ENCODE peak calls at places on chromosome 12, in four cellular contexts. O is HCT116, U is HepG2, S is Panc1. A is an unnamed sample.

GRCh38 chr12:124500232-124501079 is 67.0 kb downstream of the NCOR2 start:
- DNase-seq in S (no peak), O (no peak), U (peak), A (no peak)

GRCh38 chr12:103807561-103808238 is 33.3 kb downstream of the NT5DC3 start:
- DNase-seq in O (no peak), U (no peak), S (no peak), A (peak)

GRCh38 chr12:89862511-89863331 is 154.1 kb upstream of the ATP2B1 start:
- DNase-seq in U (no peak), S (no peak), O (no peak), A (no peak)

GRCh38 chr12:109625131-109625559 is 51.6 kb downstream of the MVK start:
- DNase-seq in U (no peak), S (no peak), O (peak), A (peak)

GRCh38 chr12:22803725-22804124 is 178.8 kb downstream of the ETNK1 start:
- DNase-seq in S (no peak), O (no peak), U (no peak), A (no peak)

GRCh38 chr12:20695232-20695631 is at the start of gene SLCO1C1:
- DNase-seq in U (no peak), S (no peak), O (no peak), A (no peak)

GRCh38 chr12:107486140-107486892 is 199.3 kb upstream of the PWP1 start:
- DNase-seq in U (no peak), S (no peak), O (no peak), A (no peak)

GRCh38 chr12:98154850-98155249 is 360.5 kb upstream of the TMPO start:
- DNase-seq in U (peak), S (no peak), O (peak), A (no peak)

GRCh38 chr12:132349501-132350131 is 20.2 kb upstream of the GALNT9 start:
- DNase-seq in S (no peak), O (no peak), U (no peak), A (no peak)

GRCh38 chr12:108689314-108690190 is 41.8 kb downstream of the CORO1C start:
- DNase-seq in S (no peak), O (peak), U (peak), A (peak)

GRCh38 chr12:111532741-111533140 is 66.4 kb downstream of the ATXN2 start:
- DNase-seq in S (no peak), O (no peak), U (no peak), A (no peak)

GRCh38 chr12:31363416-31363809 is 37.5 kb upstream of the SINHCAF start:
- DNase-seq in S (no peak), U (no peak), O (no peak), A (no peak)

GRCh38 chr12:31363826-31364225 is 37.9 kb upstream of the SINHCAF start:
- DNase-seq in S (no peak), U (no peak), O (no peak), A (no peak)

GRCh38 chr12:31361730-31362114 is 35.8 kb upstream of the SINHCAF start:
- DNase-seq in S (no peak), U (no peak), O (no peak), A (no peak)

GRCh38 chr12:31362759-31363415 is 36.9 kb upstream of the SINHCAF start:
- DNase-seq in S (no peak), U (peak), O (no peak), A (peak)

GRCh38 chr12:31362115-31362758 is 36.3 kb upstream of the SINHCAF start:
- DNase-seq in S (no peak), O (no peak), U (peak), A (peak)
- TF ChIP-seq TCF7L2 in S (no peak), O (no peak), U (no peak), A (no peak)

GRCh38 chr12:32450363-32450762 is 51.0 kb downstream of the FGD4 start:
- DNase-seq in O (no peak), U (no peak), S (no peak), A (no peak)

GRCh38 chr12:32454075-32454474 is 54.7 kb downstream of the FGD4 start:
- DNase-seq in O (peak), S (no peak), U (no peak), A (no peak)

GRCh38 chr12:32451816-32452215 is 52.5 kb downstream of the FGD4 start:
- DNase-seq in S (no peak), O (no peak), U (no peak), A (no peak)

GRCh38 chr12:32448581-32448980 is 49.2 kb downstream of the FGD4 start:
- DNase-seq in O (no peak), S (no peak), U (no peak), A (no peak)

DNA sequence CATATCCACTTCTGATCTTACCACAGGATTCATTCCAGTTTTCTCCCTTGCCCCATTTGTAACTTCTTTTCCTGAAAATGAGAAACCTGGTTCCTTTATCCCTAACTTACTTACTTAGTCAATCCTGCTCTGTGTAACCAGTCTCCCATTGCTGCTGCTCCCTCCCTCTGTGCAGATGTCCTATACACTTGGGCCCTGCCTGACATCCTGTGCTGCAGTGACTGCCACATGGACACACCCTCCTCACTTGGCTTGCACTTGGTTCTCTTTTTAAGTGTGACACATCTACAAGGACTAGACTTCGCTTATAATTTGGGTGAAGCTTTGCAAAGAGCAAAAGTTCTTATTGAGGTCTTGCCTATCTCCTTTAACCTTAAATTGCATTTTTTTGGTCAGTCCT is 51.4 kb downstream of the FGD4 start:
- DNase-seq in S (no peak), U (no peak), O (no peak), A (no peak)
- TF ChIP-seq TCF7L2 in S (no peak), U (no peak), O (no peak), A (no peak)

GRCh38 chr12:57147641-57147944 is 174 bp upstream of the LRP1-AS start:
- DNase-seq in U (peak), S (no peak), O (no peak), A (no peak)
- TF ChIP-seq TCF7L2 in U (no peak), S (no peak), O (no peak), A (no peak)

DNA sequence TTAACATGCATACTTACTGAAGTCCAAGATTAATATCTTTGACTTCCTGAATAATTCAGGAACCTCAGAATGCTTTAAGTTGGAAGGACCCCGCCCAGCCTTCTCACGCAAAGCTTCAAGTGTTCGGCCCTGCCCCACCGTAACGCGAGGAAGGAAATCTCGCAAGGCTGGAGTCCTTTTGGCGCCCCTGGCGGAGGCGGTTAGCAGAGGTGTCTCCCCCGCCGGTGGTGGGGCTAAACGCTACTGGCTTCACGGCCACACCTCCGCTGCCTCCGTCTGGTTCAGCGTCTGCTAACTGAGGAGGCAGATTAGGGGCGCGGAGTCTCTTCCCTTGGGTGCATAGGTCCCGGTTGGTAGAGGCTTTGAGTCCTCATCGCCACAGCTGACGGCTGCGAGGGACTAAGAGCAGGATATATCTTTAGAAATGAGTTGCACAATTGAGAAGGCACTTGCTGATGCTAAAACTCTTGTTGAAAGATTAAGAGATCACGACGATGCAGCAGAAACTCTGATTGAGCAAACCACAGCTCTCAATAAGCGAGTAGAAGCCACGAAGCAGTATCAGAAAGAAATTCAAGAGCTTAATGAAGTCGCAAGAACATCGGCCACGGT is 21.9 kb downstream of the SPATS2 start:
- DNase-seq in S (no peak), O (no peak), U (no peak), A (no peak)
- TF ChIP-seq TCF7L2 in S (no peak), O (no peak), U (no peak), A (no peak)

GRCh38 chr12:71303199-71303598 is 136.4 kb upstream of the LGR5 start:
- DNase-seq in S (no peak), U (no peak), O (peak), A (no peak)

GRCh38 chr12:71300772-71301675 is 138.6 kb upstream of the LGR5 start:
- DNase-seq in U (no peak), S (no peak), O (no peak), A (peak)

GRCh38 chr12:71304306-71304705 is 135.3 kb upstream of the LGR5 start:
- DNase-seq in O (no peak), S (no peak), U (no peak), A (no peak)

DNA sequence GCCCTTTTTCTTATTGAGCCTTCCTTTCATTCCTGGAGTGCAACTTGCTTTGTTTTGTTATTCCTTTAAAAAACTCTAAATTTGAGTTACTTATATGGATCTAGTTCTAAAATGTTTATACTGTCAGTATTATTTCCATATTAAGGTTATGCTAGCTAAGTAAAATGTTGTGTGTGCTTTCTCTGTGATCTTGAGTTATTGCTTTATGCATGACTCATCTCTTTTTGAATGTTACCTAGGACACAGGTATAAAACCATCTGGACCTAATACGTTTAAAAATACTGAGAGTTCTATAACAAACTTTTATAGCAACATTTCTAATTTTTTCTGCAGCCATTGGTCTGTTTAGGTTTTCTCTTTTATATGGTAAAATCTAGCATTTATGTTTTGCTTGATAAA is 132.8 kb upstream of the LGR5 start:
- DNase-seq in S (no peak), U (no peak), O (no peak), A (no peak)
- TF ChIP-seq TCF7L2 in S (no peak), U (no peak), O (no peak), A (no peak)

GRCh38 chr12:116498471-116498870 is 60.7 kb upstream of the MAP1LC3B2 start:
- DNase-seq in O (no peak), U (no peak), S (no peak), A (no peak)

GRCh38 chr12:116490481-116490880 is 68.7 kb upstream of the MAP1LC3B2 start:
- DNase-seq in O (no peak), U (no peak), S (no peak), A (no peak)

GRCh38 chr12:116497051-116497529 is 62.1 kb upstream of the MAP1LC3B2 start:
- DNase-seq in U (no peak), O (peak), S (no peak), A (no peak)

GRCh38 chr12:116492703-116493324 is 66.4 kb upstream of the MAP1LC3B2 start:
- DNase-seq in S (peak), U (no peak), O (peak), A (peak)

DNA sequence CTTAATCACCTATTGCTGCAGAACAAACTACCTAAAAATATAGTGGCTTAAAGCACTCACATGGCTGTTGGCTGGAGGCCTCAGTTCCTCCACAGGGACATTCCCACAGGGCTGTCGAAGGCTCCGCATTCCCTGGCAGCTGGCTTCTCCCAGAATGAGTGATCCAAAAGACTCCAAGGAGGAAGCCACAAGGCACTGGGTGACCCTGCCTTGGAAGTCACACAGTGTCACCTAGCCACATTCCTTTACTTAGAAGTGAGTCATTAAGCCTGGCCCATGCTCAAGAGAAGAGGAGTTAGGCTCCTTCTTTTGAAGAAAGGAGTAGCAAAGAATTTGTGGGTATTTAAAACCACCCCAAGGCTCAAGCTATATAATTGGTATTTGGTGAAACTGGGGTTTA is 63.9 kb upstream of the MAP1LC3B2 start:
- DNase-seq in O (peak), U (no peak), S (no peak), A (no peak)
- TF ChIP-seq TCF7L2 in O (peak), U (no peak), S (no peak), A (no peak)

GRCh38 chr12:101045486-101046474 is 164.3 kb downstream of the SLC5A8 start:
- DNase-seq in S (no peak), U (no peak), O (no peak), A (no peak)

GRCh38 chr12:101042211-101042610 is 167.8 kb downstream of the SLC5A8 start:
- DNase-seq in S (no peak), U (peak), O (no peak), A (no peak)

GRCh38 chr12:101047652-101048051 is 162.4 kb downstream of the SLC5A8 start:
- DNase-seq in O (no peak), S (no peak), U (no peak), A (no peak)

GRCh38 chr12:101040936-101041335 is 169.1 kb downstream of the SLC5A8 start:
- DNase-seq in O (no peak), U (no peak), S (no peak), A (no peak)

GRCh38 chr12:101044512-101045074 is 165.4 kb downstream of the SLC5A8 start:
- DNase-seq in S (no peak), U (no peak), O (no peak), A (no peak)
- TF ChIP-seq TCF7L2 in S (no peak), U (no peak), O (no peak), A (no peak)

DNA sequence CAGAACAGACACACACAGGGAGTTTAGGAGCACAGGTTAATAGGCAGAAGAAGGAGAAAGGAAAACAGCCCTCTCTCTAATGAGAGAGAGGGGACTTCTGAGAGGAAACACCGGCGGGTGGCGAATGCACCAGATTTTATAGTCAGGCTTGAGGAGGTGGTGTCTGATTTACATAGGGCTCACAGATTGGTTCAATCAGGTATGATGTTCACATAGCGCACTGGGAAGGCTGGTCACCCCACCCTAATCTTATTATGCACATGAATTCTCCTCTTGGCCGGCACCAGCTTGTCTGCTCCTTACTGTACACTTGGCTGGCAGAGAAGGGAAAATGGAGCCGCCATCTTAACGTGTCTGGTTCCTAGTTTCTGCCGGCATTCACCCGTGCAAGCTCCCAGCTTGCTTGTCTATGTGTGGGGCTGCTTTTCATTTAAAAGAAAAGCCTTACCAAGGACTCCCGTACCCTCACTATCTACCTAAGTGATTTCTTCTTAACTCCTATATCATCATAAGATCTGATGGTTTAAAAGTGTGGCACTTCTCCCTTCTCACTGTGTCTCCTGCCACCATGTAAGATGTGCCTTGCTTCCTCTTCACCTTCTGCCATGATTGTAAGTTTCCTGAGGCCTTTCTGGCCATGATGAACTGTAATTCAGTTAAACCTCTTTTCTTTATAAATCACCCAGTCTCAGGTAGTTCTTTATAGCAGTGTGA is 15.1 kb downstream of the BCAT1 start:
- DNase-seq in O (no peak), S (no peak), U (no peak), A (peak)
- TF ChIP-seq TCF7L2 in O (no peak), S (no peak), U (no peak), A (no peak)

GRCh38 chr12:57001448-57001906 is 4.9 kb downstream of the ZBTB39 start:
- DNase-seq in S (peak), O (peak), U (peak), A (peak)
- TF ChIP-seq TCF7L2 in S (no peak), O (no peak), U (no peak), A (no peak)

DNA sequence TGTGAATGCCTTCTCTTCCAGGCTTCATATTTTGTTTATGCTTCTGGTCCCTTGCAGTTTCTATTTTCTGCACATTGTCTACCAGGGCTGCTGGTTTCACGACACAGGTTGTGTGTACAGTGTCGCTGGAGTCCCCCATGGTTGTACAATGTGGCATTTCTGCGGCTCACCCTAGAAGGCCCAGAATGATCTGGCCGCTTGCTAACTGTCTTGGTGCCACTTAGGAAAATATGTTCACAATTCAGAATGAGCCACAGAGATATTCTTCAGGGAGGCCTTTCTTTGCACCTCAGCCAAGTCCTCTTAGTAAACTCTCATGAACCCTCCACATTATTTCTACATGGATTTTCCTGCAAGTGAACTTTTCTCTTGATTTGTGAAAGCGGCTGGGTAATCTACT is 195.4 kb downstream of the SUDS3 start:
- DNase-seq in O (no peak), U (no peak), S (no peak), A (no peak)
- TF ChIP-seq TCF7L2 in O (no peak), U (no peak), S (no peak), A (no peak)

A was measured in K562.